ENCODE peak calls at places on chromosome 21, in four cellular contexts. G is head of caudate nucleus, J is ecto neural progenitor cell, H is posterior cingulate gyrus. E is an unnamed sample.

GRCh38 chr21:41761211-41762181 is 5.4 kb downstream of the RIPK4 start:
- DNase-seq in G (no peak), J (peak), H (no peak), E (no peak)

GRCh38 chr21:32826317-32827167 is 55.0 kb upstream of the PAXBP1 start:
- DNase-seq in G (peak), J (peak), H (no peak), E (peak)

GRCh38 chr21:34743831-34744230 is 75.0 kb downstream of the CLIC6 start:
- DNase-seq in G (no peak), J (no peak), H (no peak), E (no peak)

GRCh38 chr21:33455858-33456446 is 23.8 kb downstream of the TMEM50B start:
- DNase-seq in G (no peak), J (no peak), H (no peak), E (no peak)

GRCh38 chr21:28913071-28913470 is 79.6 kb downstream of the LTN1 start:
- DNase-seq in G (no peak), J (no peak), H (no peak), E (no peak)

GRCh38 chr21:16605588-16605987 is 875.8 kb downstream of the USP25 start:
- DNase-seq in G (no peak), J (no peak), H (no peak), E (no peak)

GRCh38 chr21:39118604-39119215 is 64.5 kb downstream of the PSMG1 start:
- DNase-seq in G (no peak), J (no peak), H (no peak), E (no peak)

GRCh38 chr21:39559511-39559910 is 53.2 kb upstream of the B3GALT5 start:
- DNase-seq in G (no peak), J (no peak), H (no peak), E (no peak)

GRCh38 chr21:17270234-17270633 is 242.6 kb upstream of the CXADR start:
- DNase-seq in G (no peak), J (no peak), H (peak), E (peak)

GRCh38 chr21:32252136-32252535 is 26.7 kb downstream of the MIS18A start:
- DNase-seq in G (no peak), J (no peak), H (no peak), E (no peak)

GRCh38 chr21:31616216-31616615 is 43.3 kb upstream of the SOD1 start:
- DNase-seq in G (no peak), J (no peak), H (no peak), E (no peak)

GRCh38 chr21:34583926-34584563 is 30.9 kb downstream of the RCAN1 start:
- DNase-seq in G (no peak), J (no peak), H (no peak), E (no peak)

GRCh38 chr21:8991968-8992621 is 1529.3 kb upstream of the TPTE start:
- DNase-seq in G (no peak), J (no peak), H (no peak), E (no peak)

GRCh38 chr21:21383126-21383525 is 384.9 kb downstream of the NCAM2 start:
- DNase-seq in G (no peak), J (no peak), H (no peak), E (no peak)

GRCh38 chr21:46069166-46069565 is 28.7 kb upstream of the COL6A2 start:
- DNase-seq in G (no peak), J (peak), H (no peak), E (no peak)

GRCh38 chr21:26756491-26757159 is 88.6 kb downstream of the ADAMTS1 start:
- DNase-seq in G (no peak), J (no peak), H (no peak), E (no peak)

GRCh38 chr21:33403786-33404571 is 766 bp downstream of the IFNGR2 start:
- DNase-seq in G (peak), J (peak), H (peak), E (no peak)

GRCh38 chr21:43611598-43612369 is 47.5 kb downstream of the HSF2BP start:
- DNase-seq in G (peak), J (peak), H (no peak), E (peak)

GRCh38 chr21:45540601-45540970 is 1.7 kb downstream of the SLC19A1 start:
- DNase-seq in G (peak), J (peak), H (no peak), E (no peak)

GRCh38 chr21:15141236-15141970 is 76.6 kb upstream of the NRIP1 start:
- DNase-seq in G (no peak), J (no peak), H (no peak), E (no peak)

GRCh38 chr21:42146821-42147220 is 72.1 kb upstream of the ABCG1 start:
- DNase-seq in G (peak), J (no peak), H (no peak), E (no peak)

GRCh38 chr21:32241434-32241785 is 37.4 kb downstream of the MIS18A start:
- DNase-seq in G (no peak), J (no peak), H (no peak), E (no peak)

GRCh38 chr21:26110703-26111102 is 59.9 kb downstream of the APP start:
- DNase-seq in G (no peak), J (no peak), H (no peak), E (no peak)

GRCh38 chr21:42614811-42615342 is 38.5 kb upstream of the PDE9A start:
- DNase-seq in G (no peak), J (no peak), H (no peak), E (peak)

GRCh38 chr21:34582506-34583150 is 32.3 kb downstream of the RCAN1 start:
- DNase-seq in G (no peak), J (no peak), H (no peak), E (peak)

GRCh38 chr21:31145271-31145801 is 107.1 kb upstream of the KRTAP19-8 start:
- DNase-seq in G (no peak), J (no peak), H (no peak), E (no peak)

GRCh38 chr21:26593800-26594199 is 20.7 kb upstream of the CYYR1 start:
- DNase-seq in G (no peak), J (no peak), H (no peak), E (no peak)

GRCh38 chr21:33642896-33643657 is 776 bp downstream of the ITSN1 start:
- DNase-seq in G (peak), J (peak), H (no peak), E (no peak)

GRCh38 chr21:35051287-35051818 is 2.3 kb upstream of the RUNX1 start:
- DNase-seq in G (peak), J (peak), H (no peak), E (peak)

GRCh38 chr21:46205766-46206162 is 21.5 kb upstream of the SPATC1L start:
- DNase-seq in G (no peak), J (no peak), H (no peak), E (no peak)

GRCh38 chr21:24272527-24272938 is 1334.7 kb downstream of the MRPL39 start:
- DNase-seq in G (no peak), J (no peak), H (no peak), E (peak)

GRCh38 chr21:35254006-35254751 is 205.1 kb upstream of the RUNX1 start:
- DNase-seq in G (no peak), J (no peak), H (no peak), E (no peak)

GRCh38 chr21:45538381-45539045 is 3.7 kb downstream of the SLC19A1 start:
- DNase-seq in G (peak), J (peak), H (no peak), E (no peak)

E was measured in HuH-7.